ENCODE peak calls at places on chromosomes 2 and 18, in four cellular contexts. One of them, this sample, is unnamed.
A peak's percentile ranks its signal among the peaks of the same experiment; 100 is the strongest.

GRCh38 chr2:160970052-160970846 is 190.0 kb upstream of the TANK start:
- DNase-seq in NCI-H345: peak; percentile 30
- DNase-seq in mucosa of descending colon: peak; percentile 61
- DNase-seq in NAMALWA: peak; percentile 50
- DNase-seq in this sample: no peak

GRCh38 chr2:96081042-96081441 is 35.3 kb downstream of the ADRA2B start:
- DNase-seq in mucosa of descending colon: no peak
- DNase-seq in NCI-H345: no peak
- DNase-seq in NAMALWA: no peak
- DNase-seq in this sample: no peak

GRCh38 chr18:77111449-77112160 is 21.0 kb downstream of the MBP start:
- DNase-seq in NCI-H345: no peak
- DNase-seq in mucosa of descending colon: peak; percentile 49
- DNase-seq in NAMALWA: no peak
- DNase-seq in this sample: no peak

GRCh38 chr2:24301599-24301998 is 58.7 kb downstream of the ITSN2 start:
- DNase-seq in NCI-H345: no peak
- DNase-seq in mucosa of descending colon: no peak
- DNase-seq in NAMALWA: no peak
- DNase-seq in this sample: no peak

GRCh38 chr2:55550368-55551102 is 31.0 kb downstream of the CFAP36 start:
- DNase-seq in NCI-H345: no peak
- DNase-seq in mucosa of descending colon: no peak
- DNase-seq in NAMALWA: no peak
- DNase-seq in this sample: no peak

GRCh38 chr2:239307921-239308620 is 92.7 kb downstream of the HDAC4 start:
- DNase-seq in NCI-H345: no peak
- DNase-seq in NAMALWA: no peak
- DNase-seq in mucosa of descending colon: no peak
- DNase-seq in this sample: no peak

GRCh38 chr2:111122631-111123421 is 2.1 kb downstream of the BCL2L11 start:
- DNase-seq in NCI-H345: peak; percentile 49
- DNase-seq in mucosa of descending colon: peak; percentile 73
- DNase-seq in NAMALWA: no peak
- DNase-seq in this sample: peak; percentile 79

GRCh38 chr18:58263055-58263732 is 219.2 kb downstream of the NEDD4L start:
- DNase-seq in mucosa of descending colon: no peak
- DNase-seq in NAMALWA: no peak
- DNase-seq in NCI-H345: no peak
- DNase-seq in this sample: no peak

GRCh38 chr2:175066411-175066810 is 61.2 kb upstream of the CHN1 start:
- DNase-seq in NCI-H345: no peak
- DNase-seq in NAMALWA: no peak
- DNase-seq in mucosa of descending colon: no peak
- DNase-seq in this sample: no peak

GRCh38 chr2:128310761-128311160 is 7.9 kb downstream of the HS6ST1 start:
- DNase-seq in NCI-H345: no peak
- DNase-seq in mucosa of descending colon: no peak
- DNase-seq in NAMALWA: no peak
- DNase-seq in this sample: no peak

GRCh38 chr2:147260243-147260642 is 584.6 kb upstream of the ACVR2A start:
- DNase-seq in mucosa of descending colon: no peak
- DNase-seq in NCI-H345: no peak
- DNase-seq in NAMALWA: no peak
- DNase-seq in this sample: no peak

GRCh38 chr2:28406276-28407096 is 13.8 kb downstream of the FOSL2 start:
- DNase-seq in NCI-H345: no peak
- DNase-seq in mucosa of descending colon: no peak
- DNase-seq in NAMALWA: no peak
- DNase-seq in this sample: no peak

GRCh38 chr2:119681196-119681867 is 2.3 kb downstream of the TMEM177 start:
- DNase-seq in NAMALWA: no peak
- DNase-seq in NCI-H345: no peak
- DNase-seq in mucosa of descending colon: no peak
- DNase-seq in this sample: no peak